ENCODE peak calls at places on chromosomes 6 and 20, in seven cellular contexts. T is hepatocyte; C is AG10803; Y is CD4-positive, CD25-positive, alpha-beta regulatory T cell; B is Panc1; U is HFF-Myc; E is sigmoid colon. I is an unnamed sample.

GRCh38 chr6:4599924-4600323 is 176.3 kb upstream of the CDYL start:
- DNase-seq in Y (no peak), E (no peak), B (no peak), C (peak), U (peak), T (peak), I (no peak)

GRCh38 chr6:136719280-136720044 is 72.8 kb downstream of the MAP3K5 start:
- DNase-seq in U (no peak), B (no peak), E (no peak), C (peak), Y (no peak), T (no peak), I (no peak)

GRCh38 chr6:141548969-141549368 is 583.8 kb upstream of the GJE1 start:
- DNase-seq in C (peak), T (no peak), B (no peak), E (no peak), U (no peak), Y (no peak), I (no peak)

GRCh38 chr6:44942201-44942600 is 385.9 kb upstream of the RUNX2 start:
- DNase-seq in Y (no peak), T (no peak), C (no peak), U (no peak), B (no peak), E (no peak), I (no peak)

GRCh38 chr20:37277253-37277593 is 12.2 kb upstream of the MANBAL start:
- DNase-seq in U (no peak), B (no peak), Y (no peak), E (no peak), T (no peak), C (no peak), I (no peak)

GRCh38 chr20:62929051-62929538 is 2.8 kb upstream of the DIDO1 start:
- DNase-seq in U (no peak), Y (peak), E (peak), T (peak), B (no peak), C (peak), I (no peak)

GRCh38 chr6:42777126-42777822 is 4.6 kb upstream of the BICRAL start:
- DNase-seq in U (no peak), B (no peak), T (no peak), E (no peak), Y (no peak), C (peak), I (no peak)

GRCh38 chr6:134636221-134636830 is 313.6 kb downstream of the ALDH8A1 start:
- DNase-seq in Y (no peak), E (no peak), C (no peak), B (no peak), T (peak), U (no peak), I (no peak)

GRCh38 chr6:141133346-141133745 is 999.4 kb upstream of the GJE1 start:
- DNase-seq in B (no peak), T (no peak), U (no peak), C (peak), E (no peak), Y (no peak), I (no peak)

GRCh38 chr6:148343028-148343374 is 363 bp downstream of the SASH1 start:
- DNase-seq in U (no peak), C (no peak), E (no peak), Y (no peak), B (no peak), T (no peak), I (no peak)

GRCh38 chr6:116518621-116519020 is 7.2 kb downstream of the CALHM5 start:
- DNase-seq in T (no peak), U (no peak), E (no peak), Y (no peak), C (no peak), B (no peak), I (no peak)

GRCh38 chr20:4299250-4299649 is 283.9 kb upstream of the RNF24 start:
- DNase-seq in Y (no peak), U (no peak), B (no peak), E (no peak), T (no peak), C (no peak), I (no peak)

GRCh38 chr20:38073307-38074010 is 39.9 kb downstream of the RPRD1B start:
- DNase-seq in Y (no peak), B (peak), T (peak), C (peak), U (peak), E (peak), I (peak)

GRCh38 chr6:44603044-44603686 is 215.7 kb downstream of the CDC5L start:
- DNase-seq in E (no peak), U (no peak), Y (no peak), C (no peak), B (no peak), T (no peak), I (no peak)

GRCh38 chr20:37627767-37628130 is 66.1 kb upstream of the CTNNBL1 start:
- DNase-seq in T (no peak), E (no peak), Y (no peak), C (no peak), U (no peak), B (no peak), I (no peak)

GRCh38 chr6:153662982-153663381 is 376.1 kb upstream of the OPRM1 start:
- DNase-seq in T (no peak), B (no peak), Y (no peak), E (no peak), U (no peak), C (no peak), I (no peak)

GRCh38 chr20:46210672-46211330 is 92.7 kb downstream of the CD40 start:
- DNase-seq in U (no peak), B (no peak), C (no peak), T (no peak), Y (no peak), E (no peak), I (no peak)

GRCh38 chr6:53432318-53433161 is 83.8 kb upstream of the ELOVL5 start:
- DNase-seq in C (peak), T (peak), Y (no peak), E (no peak), B (no peak), U (no peak), I (no peak)

GRCh38 chr6:145731432-145731831 is 3.9 kb downstream of the EPM2A start:
- DNase-seq in B (no peak), C (peak), E (no peak), T (no peak), Y (no peak), U (no peak), I (no peak)

GRCh38 chr20:11895832-11896484 is 21.7 kb upstream of the BTBD3 start:
- DNase-seq in U (no peak), C (no peak), E (no peak), B (no peak), Y (no peak), T (no peak), I (no peak)

GRCh38 chr6:122845464-122845863 is 56.4 kb downstream of the SMPDL3A start:
- DNase-seq in E (no peak), Y (no peak), U (no peak), C (no peak), T (no peak), B (no peak), I (no peak)

DNA sequence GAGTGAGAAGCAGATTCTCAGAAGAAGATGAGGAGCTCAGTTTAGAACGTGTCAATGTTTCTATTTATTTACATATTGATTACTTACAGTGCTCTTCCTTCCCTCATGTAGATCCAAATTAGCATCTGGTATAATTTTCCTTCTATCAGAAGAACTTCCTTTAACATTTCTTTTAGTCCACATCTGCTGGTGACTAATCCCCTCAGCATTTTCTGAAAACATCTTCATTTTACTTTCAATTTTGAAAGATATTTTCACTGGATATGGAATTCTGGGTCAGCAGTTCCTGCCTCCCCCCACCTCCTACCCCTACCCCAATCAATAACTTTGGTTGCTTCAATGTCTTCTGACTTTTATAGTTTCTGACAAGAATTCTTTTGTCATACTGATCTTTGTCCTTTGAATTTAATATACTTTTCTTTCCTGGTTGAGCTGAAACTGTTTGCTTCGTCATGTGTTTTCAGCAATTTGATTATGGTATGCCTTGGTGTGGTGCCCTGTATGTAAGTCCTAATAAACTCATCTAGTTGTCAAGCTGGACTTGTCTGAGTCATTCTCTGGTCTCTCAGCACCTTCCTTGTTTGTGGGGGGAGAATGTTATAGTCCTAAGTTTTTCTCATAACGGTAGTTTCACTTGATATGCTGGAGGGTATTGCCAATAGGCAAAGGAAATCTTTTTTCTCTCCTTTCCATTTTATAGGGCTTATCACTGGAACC is 57.0 kb downstream of the SMPDL3A start:
- DNase-seq in U (peak), E (no peak), C (peak), Y (no peak), B (no peak), T (peak), I (no peak)
- H3K4me3 ChIP-seq in U (no peak), E (no peak), C (peak), Y (no peak), B (no peak), T (no peak), I (no peak)

GRCh38 chr20:9506337-9506821 is 8.0 kb upstream of the LAMP5 start:
- DNase-seq in E (no peak), B (no peak), U (no peak), C (no peak), Y (no peak), T (no peak), I (no peak)

GRCh38 chr20:9508240-9508661 is 6.1 kb upstream of the LAMP5 start:
- DNase-seq in Y (no peak), B (no peak), E (no peak), C (no peak), T (no peak), U (no peak), I (no peak)

GRCh38 chr20:9508696-9509178 is 5.7 kb upstream of the LAMP5 start:
- DNase-seq in C (no peak), E (no peak), Y (no peak), T (no peak), B (no peak), U (no peak), I (no peak)

GRCh38 chr20:9506964-9507369 is 7.4 kb upstream of the LAMP5 start:
- DNase-seq in Y (no peak), C (no peak), E (no peak), B (no peak), T (no peak), U (no peak), I (no peak)

DNA sequence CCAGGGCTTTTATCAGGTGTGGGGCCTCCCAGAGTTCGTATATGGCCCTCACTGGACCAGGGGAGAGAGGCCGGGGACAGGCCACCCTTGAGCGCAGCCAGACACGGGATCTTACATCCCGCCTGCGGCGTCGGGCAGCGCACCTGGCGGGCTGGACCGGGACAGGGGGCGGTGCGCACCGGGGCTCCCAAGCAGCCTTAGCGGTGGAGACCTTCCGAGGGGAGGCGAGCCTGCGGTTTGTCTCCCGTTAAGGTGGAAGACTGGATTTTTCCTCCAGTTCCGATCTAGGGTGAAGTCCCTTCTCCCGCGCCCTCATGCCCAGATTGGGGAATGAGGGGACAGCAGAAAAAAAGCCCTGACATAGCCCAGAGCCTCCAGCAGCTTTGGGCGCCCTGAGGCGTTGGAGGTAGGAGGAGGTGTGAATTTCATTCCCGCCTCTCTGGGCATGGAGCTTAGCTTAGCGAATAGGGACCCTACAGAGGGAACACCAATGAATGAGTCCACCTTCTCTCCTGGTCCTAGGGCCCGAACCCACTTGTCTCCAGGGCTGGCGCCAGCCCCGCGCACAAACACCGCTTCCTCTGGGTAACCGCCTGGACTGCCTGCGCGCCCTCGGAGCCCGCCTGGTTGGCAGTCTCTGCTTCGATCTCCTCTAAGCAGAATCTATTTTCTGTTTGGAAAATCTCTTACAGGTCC is 6.7 kb upstream of the LAMP5 start:
- DNase-seq in C (no peak), T (no peak), U (no peak), E (no peak), Y (no peak), B (no peak), I (no peak)
- H3K4me3 ChIP-seq in C (no peak), T (no peak), U (no peak), E (no peak), Y (no peak), B (no peak), I (no peak)

DNA sequence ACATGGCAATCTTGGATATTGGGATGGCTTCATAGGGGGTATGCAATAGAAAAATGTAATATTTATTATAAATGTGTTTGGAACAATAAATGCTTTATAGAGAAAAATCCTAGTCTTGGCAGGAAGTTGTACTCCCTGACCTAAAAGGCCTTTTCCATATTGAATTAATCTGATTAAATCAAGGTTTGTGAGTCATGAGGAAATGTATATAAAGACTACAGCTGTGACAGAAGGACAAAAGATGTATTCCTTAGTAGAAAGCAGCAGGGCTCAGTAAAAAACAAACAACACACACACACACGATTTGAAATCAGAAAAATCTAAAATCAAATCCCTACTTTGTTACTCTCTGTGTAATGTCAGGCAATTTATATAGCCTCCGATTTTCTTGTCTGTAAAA is 272.4 kb downstream of the CD109 start:
- DNase-seq in B (no peak), C (no peak), E (no peak), Y (no peak), U (peak), T (no peak), I (no peak)
- H3K4me3 ChIP-seq in B (no peak), C (no peak), E (no peak), Y (no peak), U (no peak), T (no peak), I (no peak)

GRCh38 chr6:108606130-108606797 is 45.5 kb downstream of the FOXO3 start:
- DNase-seq in E (no peak), B (no peak), U (no peak), T (no peak), Y (no peak), C (no peak), I (no peak)
- H3K4me3 ChIP-seq in E (no peak), B (no peak), U (no peak), T (no peak), Y (no peak), C (no peak), I (no peak)

DNA sequence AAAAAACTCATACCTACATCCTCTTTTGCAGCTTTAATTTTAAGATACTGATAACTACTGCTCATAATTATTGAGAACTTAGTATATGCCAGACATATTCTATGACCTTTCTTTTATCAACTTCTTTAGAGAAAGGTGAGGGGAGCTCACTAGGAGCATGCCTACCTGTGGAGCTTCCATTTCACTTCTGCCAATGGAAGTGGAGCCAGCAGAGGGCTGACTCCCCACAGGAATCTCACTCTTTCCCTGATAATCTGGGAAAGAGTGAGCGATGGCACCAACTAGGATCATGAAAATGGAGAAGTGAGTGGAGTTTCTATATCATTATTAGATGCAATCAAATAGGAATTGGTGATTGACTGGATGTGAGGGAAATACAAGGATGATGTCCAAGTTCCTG is 484.9 kb downstream of the LMBRD1 start:
- DNase-seq in E (no peak), B (no peak), T (no peak), Y (no peak), C (no peak), U (no peak), I (no peak)
- H3K4me3 ChIP-seq in E (no peak), B (no peak), T (no peak), Y (no peak), C (no peak), U (no peak), I (no peak)

DNA sequence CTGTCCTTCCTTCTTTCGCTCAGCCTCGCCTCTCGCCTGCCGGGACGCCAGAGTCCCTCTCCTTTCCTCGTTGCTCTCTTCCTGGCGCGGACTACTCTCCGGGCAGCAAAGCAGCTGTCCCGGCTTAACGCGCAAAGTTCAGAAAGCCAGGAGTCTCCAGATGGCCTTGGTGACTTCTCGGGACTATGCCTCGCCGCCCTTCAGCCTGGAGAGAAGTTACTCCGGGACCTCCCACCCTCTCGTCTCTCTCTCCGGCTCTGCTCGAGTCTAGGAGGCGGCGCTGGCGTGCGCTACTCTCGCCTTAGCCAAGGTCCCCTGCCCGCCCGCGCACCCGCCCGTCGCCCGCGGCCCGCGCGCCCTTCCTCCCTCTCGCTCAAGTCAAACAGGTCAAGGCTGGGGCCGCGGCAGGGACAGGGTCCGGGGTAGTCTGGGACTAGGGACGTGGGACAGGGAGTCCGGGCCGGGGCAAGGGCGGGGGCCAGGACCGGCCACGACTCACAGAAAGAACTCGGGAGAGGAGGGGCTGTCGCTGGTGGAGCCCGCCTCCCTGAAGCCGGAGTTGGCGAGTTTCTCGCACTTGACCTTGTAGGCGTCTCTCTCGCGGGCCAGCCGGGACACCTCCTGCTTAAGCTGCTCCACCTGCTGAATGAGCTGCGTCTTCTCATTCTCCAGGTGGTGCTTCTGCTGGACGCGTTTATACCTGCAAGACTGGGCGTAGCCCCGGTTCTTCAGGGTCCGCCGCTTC is 1.5 kb downstream of the MAFB start:
- DNase-seq in B (no peak), C (peak), Y (no peak), E (no peak), T (peak), U (no peak), I (no peak)
- H3K4me3 ChIP-seq in B (peak), C (peak), Y (no peak), E (peak), T (peak), U (peak), I (no peak)

GRCh38 chr20:48823476-48823875 is 4.3 kb downstream of the PREX1 start:
- DNase-seq in T (no peak), B (no peak), U (no peak), E (no peak), C (no peak), Y (no peak), I (no peak)
- H3K4me3 ChIP-seq in T (no peak), B (no peak), U (no peak), E (no peak), C (no peak), Y (peak), I (no peak)

GRCh38 chr6:157769776-157770430 is 53.1 kb upstream of the SNX9 start:
- DNase-seq in B (no peak), C (peak), U (no peak), Y (no peak), E (no peak), T (no peak), I (no peak)

GRCh38 chr6:157768863-157769551 is 54.0 kb upstream of the SNX9 start:
- DNase-seq in E (no peak), B (no peak), Y (no peak), U (no peak), T (no peak), C (no peak), I (no peak)

GRCh38 chr6:157773248-157773773 is 49.7 kb upstream of the SNX9 start:
- DNase-seq in Y (no peak), C (no peak), E (no peak), T (no peak), U (no peak), B (no peak), I (no peak)

GRCh38 chr6:157772820-157773219 is 50.2 kb upstream of the SNX9 start:
- DNase-seq in E (no peak), B (no peak), Y (no peak), T (no peak), C (no peak), U (no peak), I (no peak)

GRCh38 chr6:157770946-157771345 is 52.1 kb upstream of the SNX9 start:
- DNase-seq in U (no peak), E (no peak), Y (no peak), B (peak), C (peak), T (no peak), I (no peak)
- H3K4me3 ChIP-seq in U (no peak), E (no peak), Y (no peak), B (no peak), C (no peak), T (no peak), I (no peak)

GRCh38 chr20:1940581-1940980 is 45.4 kb downstream of the SIRPA start:
- DNase-seq in B (no peak), T (no peak), U (no peak), E (no peak), C (no peak), Y (no peak), I (no peak)

GRCh38 chr20:1939270-1939595 is 44.0 kb downstream of the SIRPA start:
- DNase-seq in B (no peak), T (no peak), C (no peak), E (no peak), U (no peak), Y (no peak), I (no peak)

GRCh38 chr20:1941226-1941625 is 46.0 kb downstream of the SIRPA start:
- DNase-seq in Y (no peak), C (peak), U (no peak), T (no peak), E (peak), B (no peak), I (no peak)

GRCh38 chr20:1937316-1937976 is 42.2 kb downstream of the SIRPA start:
- DNase-seq in U (no peak), E (peak), C (no peak), B (no peak), Y (no peak), T (no peak), I (no peak)

GRCh38 chr20:1938464-1939269 is 43.5 kb downstream of the SIRPA start:
- DNase-seq in E (peak), Y (no peak), T (no peak), B (no peak), C (no peak), U (no peak), I (no peak)
- H3K4me3 ChIP-seq in E (no peak), Y (no peak), T (no peak), B (no peak), C (no peak), U (no peak), I (no peak)

GRCh38 chr6:139713416-139713815 is 339.0 kb upstream of the CITED2 start:
- DNase-seq in C (no peak), T (no peak), E (no peak), U (no peak), B (no peak), Y (no peak), I (no peak)
- H3K4me3 ChIP-seq in C (no peak), T (no peak), E (no peak), U (no peak), B (no peak), Y (no peak), I (no peak)